ENCODE peak calls at places on chromosomes 5 and 9, in four cellular contexts. B is HCT116, G is endothelial cell of umbilical vein, H is neural progenitor cell. T is an unnamed sample.

GRCh38 chr5:169350016-169350415 is 49.1 kb upstream of the SLIT3 start:
- DNase-seq in B (no peak), H (no peak), G (peak; percentile 67), T (peak; percentile 88)

GRCh38 chr5:120419110-120419509 is 45.0 kb upstream of the PRR16 start:
- DNase-seq in G (no peak), B (no peak), H (peak; percentile 8), T (no peak)

GRCh38 chr9:73180373-73180772 is 28.7 kb downstream of the ANXA1 start:
- DNase-seq in B (no peak), H (no peak), G (no peak), T (peak; percentile 83)

GRCh38 chr9:126412945-126413344 is 86.3 kb downstream of the MVB12B start:
- DNase-seq in H (no peak), G (no peak), B (no peak), T (peak; percentile 29)

GRCh38 chr9:76926324-76926731 is 20.4 kb upstream of the PRUNE2 start:
- DNase-seq in H (no peak), B (no peak), G (no peak), T (peak; percentile 96)

GRCh38 chr5:160270704-160271103 is 41.4 kb downstream of the FABP6 start:
- DNase-seq in B (no peak), H (no peak), G (no peak), T (no peak)

GRCh38 chr9:69122391-69123141 is 51.5 kb upstream of the TJP2 start:
- DNase-seq in H (peak; percentile 53), G (peak; percentile 81), B (peak; percentile 80), T (peak; percentile 68)

GRCh38 chr5:50953290-50953689 is 286.9 kb downstream of the PARP8 start:
- DNase-seq in B (no peak), H (no peak), G (no peak), T (no peak)

GRCh38 chr9:20352531-20352930 is 269.8 kb downstream of the MLLT3 start:
- DNase-seq in B (no peak), H (no peak), G (no peak), T (no peak)
- H3K4me1 ChIP-seq in B (no peaks in the 10 kb centered on the region), H (peaks cover 12% of the 10 kb centered on the region), G (peaks cover 19% of the 10 kb centered on the region), T (peaks cover 38% of the 10 kb centered on the region)

GRCh38 chr9:135300346-135301141 is 179.0 kb upstream of the PPP1R26 start:
- DNase-seq in G (no peak), H (no peak), B (no peak), T (no peak)
- TF ChIP-seq EZH2 in G (no peak), H (no peak), B (no peak), T (no peak)

GRCh38 chr9:124869466-124869985 is 7.6 kb downstream of the ARPC5L start:
- DNase-seq in G (peak; percentile 27), H (peak; percentile 40), B (no peak), T (peak; percentile 73)
- H3K9ac ChIP-seq in G (peak overlapping the region; percentile 91), H (peak overlapping the region; percentile 96), B (peak overlapping the region; percentile 98), T (peak overlapping the region; percentile 95)

GRCh38 chr9:33388110-33388994 is 14.0 kb downstream of the AQP7 start:
- DNase-seq in G (no peak), H (peak; percentile 27), B (no peak), T (no peak)
- H3K4me1 ChIP-seq in G (peaks cover 5% of the 10 kb centered on the region), H (peaks cover 8% of the 10 kb centered on the region), B (peaks cover 25% of the 10 kb centered on the region), T (peaks cover 12% of the 10 kb centered on the region)

DNA sequence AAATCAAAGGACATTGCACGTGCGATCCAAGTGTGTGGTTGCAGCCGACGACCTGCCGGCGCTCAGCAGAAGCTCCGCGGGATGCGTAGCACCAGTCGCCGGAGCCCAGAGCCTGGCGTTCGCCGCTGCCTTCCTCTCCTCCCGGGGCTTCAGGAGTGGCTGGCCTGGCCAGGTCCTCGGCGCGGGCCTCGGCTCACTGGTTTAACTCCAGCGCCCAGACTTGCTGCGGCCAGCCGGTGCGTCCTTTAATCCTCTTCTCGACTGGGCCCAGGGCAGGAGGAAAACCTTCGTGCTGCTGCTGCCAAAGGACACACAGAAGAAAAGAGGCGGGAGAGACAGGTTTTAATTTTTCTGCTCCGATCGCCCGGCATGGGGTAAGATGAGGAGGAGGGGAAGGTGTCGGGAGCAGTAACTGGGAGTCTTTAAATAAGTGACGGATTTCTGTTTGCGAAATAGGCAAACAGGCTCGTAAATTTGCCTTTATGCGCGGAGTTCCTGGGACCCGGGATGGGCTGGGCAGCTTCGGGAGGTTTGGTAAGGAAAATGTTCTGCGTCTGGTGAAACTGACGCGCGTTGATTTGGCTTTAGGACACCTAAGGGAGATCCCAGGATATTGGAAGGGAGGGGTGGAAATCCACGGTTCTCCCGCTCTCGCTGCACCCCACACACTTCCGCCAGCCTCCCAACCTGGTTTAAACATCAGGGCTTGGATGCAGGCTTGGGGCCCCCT is 2.2 kb downstream of the HAND1 start:
- DNase-seq in G (no peak), B (no peak), H (peak; percentile 85), T (no peak)
- TF ChIP-seq EZH2 in G (peak; percentile 78), B (no peak), H (no peak), T (peak; percentile 93)

GRCh38 chr5:177514541-177514940 is 2.2 kb downstream of the DDX41 start:
- DNase-seq in H (no peak), B (no peak), G (no peak), T (no peak)

GRCh38 chr5:177512736-177513380 is 3.2 kb upstream of the DOK3 start:
- DNase-seq in B (no peak), G (no peak), H (no peak), T (no peak)

GRCh38 chr5:177516601-177517568 is at the start of gene DDX41:
- DNase-seq in H (peak; percentile 98), B (peak; percentile 99), G (peak; percentile 100), T (peak; percentile 99)

GRCh38 chr5:177513500-177513899 is 3.3 kb downstream of the DDX41 start:
- DNase-seq in H (no peak), G (no peak), B (no peak), T (no peak)

DNA sequence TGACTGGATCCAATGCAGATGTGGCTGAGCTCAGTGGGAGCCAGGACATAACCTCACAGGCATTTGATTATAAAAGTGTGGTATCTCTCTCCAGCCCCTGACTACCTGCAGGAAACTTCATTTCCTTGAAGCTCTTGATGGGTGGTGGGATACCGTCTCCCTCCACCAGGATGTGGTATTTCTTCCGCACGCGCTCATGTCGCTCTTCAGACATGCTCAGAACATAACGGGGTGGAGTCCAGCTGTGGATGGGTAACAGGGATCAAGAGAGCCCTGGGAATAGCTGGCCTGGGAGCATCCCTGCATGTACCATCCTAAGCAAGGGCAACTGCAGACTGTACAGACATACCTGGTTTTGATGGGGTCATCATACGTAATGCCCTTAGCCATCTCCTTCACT is 1.2 kb downstream of the DDX41 start:
- DNase-seq in G (no peak), B (no peak), H (no peak), T (no peak)
- H3K9ac ChIP-seq in G (no peak overlapping the region), B (peak overlapping the region; percentile 92), H (no peak overlapping the region), T (peak overlapping the region; percentile 85)

GRCh38 chr9:116387934-116388714 is 234.5 kb downstream of the PAPPA start:
- DNase-seq in G (peak; percentile 23), H (no peak), B (no peak), T (no peak)
- H3K4me1 ChIP-seq in G (no peaks in the 10 kb centered on the region), H (no peaks in the 10 kb centered on the region), B (no peaks in the 10 kb centered on the region), T (peaks cover 23% of the 10 kb centered on the region)

DNA sequence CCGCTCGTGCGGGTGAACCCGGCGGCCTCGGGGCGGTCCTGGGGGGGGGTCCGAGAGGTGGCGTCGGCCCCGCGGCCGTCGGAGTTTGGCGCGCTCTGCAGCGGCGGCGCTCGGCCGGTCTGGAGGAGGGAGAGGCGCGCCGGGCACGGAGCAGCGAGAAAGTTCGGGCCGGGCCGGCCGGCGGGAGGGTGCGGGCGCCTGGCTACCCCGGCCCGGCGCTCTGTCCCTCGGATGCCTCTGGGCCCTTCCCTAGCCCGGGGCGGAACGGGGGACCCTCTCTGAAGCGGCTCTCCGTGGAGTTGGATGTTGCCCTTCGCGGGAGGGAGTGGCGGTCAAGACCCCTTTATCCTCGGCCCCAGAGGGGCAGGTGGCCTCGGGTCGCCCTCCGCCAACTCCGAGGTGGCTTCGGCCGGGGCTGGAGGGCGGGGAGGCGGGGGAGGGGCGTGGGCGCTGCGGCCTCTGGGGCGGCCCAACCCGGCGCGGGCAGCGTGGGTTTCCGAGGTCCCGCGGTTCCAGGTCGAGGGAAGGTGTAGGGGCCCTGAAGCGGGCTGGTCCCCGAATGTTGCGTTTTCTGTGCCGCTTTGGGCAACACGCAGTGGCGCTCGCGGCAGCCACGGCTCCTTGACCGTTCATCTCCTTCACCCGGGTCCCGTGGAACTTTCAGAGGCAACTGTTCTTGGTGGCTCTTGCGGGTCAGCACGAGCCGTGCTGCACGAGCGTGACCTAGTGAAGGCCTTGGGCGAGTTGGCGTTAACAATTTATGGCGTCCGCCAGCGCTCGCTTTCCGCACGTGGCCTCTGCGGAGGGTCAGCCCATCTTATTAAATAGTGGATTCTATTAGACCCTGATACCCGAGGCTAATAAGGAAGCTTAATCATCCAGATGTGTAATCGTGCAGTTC is 290.5 kb downstream of the DOCK8 start:
- DNase-seq in B (no peak), G (peak; percentile 6), H (peak; percentile 63), T (peak; percentile 27)
- TF ChIP-seq EZH2 in B (no peak), G (peak; percentile 60), H (no peak), T (peak; percentile 41)

DNA sequence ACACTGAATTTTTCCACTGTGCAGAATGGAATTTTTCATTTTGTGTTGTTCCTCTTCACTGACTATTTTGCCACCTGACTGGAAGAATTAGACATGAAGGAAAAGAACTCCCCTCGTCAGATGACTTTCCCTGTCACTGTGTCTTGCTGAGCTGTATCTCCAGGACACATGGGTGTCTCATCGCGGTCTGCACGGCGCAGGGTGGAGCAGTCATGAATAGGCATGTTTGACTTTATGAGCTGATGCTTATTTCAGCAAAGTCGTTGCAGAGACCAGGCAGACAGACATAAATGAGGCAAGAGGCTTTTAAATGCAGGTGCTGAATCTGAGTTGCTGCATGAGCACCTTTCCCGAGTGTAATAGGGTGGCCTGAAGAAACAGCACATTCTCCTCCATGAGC is 50.3 kb upstream of the SEMA4D start:
- DNase-seq in G (no peak), B (no peak), H (no peak), T (no peak)
- H3K9ac ChIP-seq in G (no peak overlapping the region), B (no peak overlapping the region), H (no peak overlapping the region), T (no peak overlapping the region)

GRCh38 chr5:133056891-133057290 is 5.1 kb downstream of the HSPA4 start:
- DNase-seq in G (no peak), H (no peak), B (no peak), T (no peak)
- H3K4me1 ChIP-seq in G (peaks cover 11% of the 10 kb centered on the region), H (peaks cover 6% of the 10 kb centered on the region), B (peaks cover 6% of the 10 kb centered on the region), T (peaks cover 5% of the 10 kb centered on the region)